ENCODE peak calls at places on chromosomes 2 and 18, in five cellular contexts. Z is pancreas, U is IMR-90, X is ovary, B is hepatocyte. D is an unnamed sample.

GRCh38 chr2:240109386-240109785 is 26.7 kb downstream of the COPS9 start:
- DNase-seq in Z (no peak), U (no peak), X (no peak), B (no peak), D (no peak)

GRCh38 chr2:45822272-45822630 is 170.8 kb downstream of the PRKCE start:
- DNase-seq in Z (peak), U (peak), X (no peak), B (peak), D (no peak)

GRCh38 chr2:164737612-164738081 is 104.0 kb downstream of the COBLL1 start:
- DNase-seq in Z (peak), U (peak), X (peak), B (peak), D (peak)

GRCh38 chr2:240916571-240917008 is 10.5 kb downstream of the CROCC2 start:
- DNase-seq in Z (peak), U (peak), X (peak), B (peak), D (peak)

GRCh38 chr2:48427552-48427951 is 102.4 kb upstream of the STON1 start:
- DNase-seq in Z (no peak), U (no peak), X (no peak), B (no peak), D (no peak)

GRCh38 chr2:51723716-51724115 is 691.8 kb upstream of the NRXN1 start:
- DNase-seq in Z (no peak), U (peak), X (no peak), B (no peak), D (peak)

GRCh38 chr2:234478121-234478858 is 18.6 kb downstream of the ARL4C start:
- DNase-seq in Z (no peak), U (peak), X (no peak), B (peak), D (no peak)

GRCh38 chr2:11004206-11004605 is 92.5 kb downstream of the KCNF1 start:
- DNase-seq in Z (no peak), U (peak), X (no peak), B (peak), D (peak)

GRCh38 chr2:237262838-237263771 is 150.9 kb downstream of the COL6A3 start:
- DNase-seq in Z (no peak), U (peak), X (no peak), B (no peak), D (peak)

GRCh38 chr2:162579986-162580385 is 236.1 kb downstream of the GCA start:
- DNase-seq in Z (no peak), U (no peak), X (no peak), B (peak), D (no peak)

GRCh38 chr18:48922801-48923730 is 27.7 kb downstream of the SMAD7 start:
- DNase-seq in Z (no peak), U (peak), X (peak), B (peak), D (peak)

GRCh38 chr18:55384551-55385275 is 203.3 kb downstream of the TCF4 start:
- DNase-seq in Z (no peak), U (peak), X (peak), B (no peak), D (peak)

GRCh38 chr18:66511810-66512209 is 92.1 kb downstream of the CDH19 start:
- DNase-seq in Z (no peak), U (no peak), X (no peak), B (no peak), D (no peak)

GRCh38 chr18:22846088-22846683 is 86.9 kb upstream of the RBBP8 start:
- DNase-seq in Z (no peak), U (peak), X (no peak), B (peak), D (peak)

GRCh38 chr2:133092571-133092970 is 422.6 kb upstream of the LYPD1 start:
- DNase-seq in Z (no peak), U (peak), X (no peak), B (no peak), D (no peak)

GRCh38 chr2:234422895-234423505 is 73.9 kb downstream of the ARL4C start:
- DNase-seq in Z (no peak), U (no peak), X (no peak), B (no peak), D (no peak)

GRCh38 chr2:237618449-237618848 is 8.9 kb upstream of the LRRFIP1 start:
- DNase-seq in Z (no peak), U (peak), X (no peak), B (no peak), D (peak)

GRCh38 chr2:226424971-226425370 is 374.6 kb downstream of the IRS1 start:
- DNase-seq in Z (no peak), U (no peak), X (no peak), B (no peak), D (no peak)

GRCh38 chr18:56238576-56238975 is 399.8 kb downstream of the TXNL1 start:
- DNase-seq in Z (no peak), U (no peak), X (no peak), B (no peak), D (peak)

GRCh38 chr2:38720613-38721241 is 30.4 kb downstream of the SRSF7 start:
- DNase-seq in Z (peak), U (peak), X (peak), B (peak), D (peak)

GRCh38 chr2:100056478-100056877 is 85.9 kb downstream of the AFF3 start:
- DNase-seq in Z (no peak), U (peak), X (no peak), B (no peak), D (no peak)

GRCh38 chr2:216108967-216109921 is at the start of gene XRCC5:
- DNase-seq in Z (peak), U (peak), X (peak), B (peak), D (peak)

GRCh38 chr2:217293607-217294006 is 433.7 kb upstream of the TNP1 start:
- DNase-seq in Z (no peak), U (peak), X (no peak), B (no peak), D (no peak)

GRCh38 chr2:17506736-17507616 is 11.3 kb downstream of the RAD51AP2 start:
- DNase-seq in Z (no peak), U (no peak), X (no peak), B (no peak), D (peak)

GRCh38 chr2:129277611-129278010 is 701.9 kb upstream of the RAB6C start:
- DNase-seq in Z (no peak), U (no peak), X (no peak), B (no peak), D (no peak)

GRCh38 chr2:69065735-69066336 is 52.9 kb downstream of the ANTXR1 start:
- DNase-seq in Z (no peak), U (no peak), X (no peak), B (no peak), D (no peak)
- H3K4me3 ChIP-seq in Z (no peak), U (no peak), X (no peak), B (no peak), D (no peak)

DNA sequence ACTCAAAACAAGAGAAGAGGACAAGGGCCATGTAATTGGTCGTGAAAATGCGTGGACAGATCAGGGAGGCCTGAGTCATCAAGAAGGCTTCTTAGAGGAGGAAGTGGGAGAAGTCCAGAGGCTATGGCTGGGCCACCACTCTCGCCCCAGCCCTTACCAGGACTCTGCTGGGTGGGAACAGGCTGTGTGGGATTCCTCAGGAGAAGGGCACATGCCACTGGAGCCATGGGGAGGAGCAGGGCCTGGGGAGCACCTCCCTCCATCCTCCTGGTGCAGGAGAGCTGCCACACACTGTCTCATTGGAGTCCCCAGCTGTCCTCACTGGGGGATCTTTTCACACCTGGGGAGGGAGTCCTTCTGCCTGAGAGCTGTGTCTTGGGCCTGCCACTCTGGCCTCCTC is 9.4 kb upstream of the RALB start:
- DNase-seq in Z (no peak), U (peak), X (no peak), B (no peak), D (peak)
- TF ChIP-seq CTCF in Z (no peak), U (no peak), X (no peak), B (no peak), D (no peak)

GRCh38 chr2:143936758-143937562 is 583.0 kb downstream of the ZEB2 start:
- DNase-seq in Z (peak), U (peak), X (peak), B (peak), D (peak)

GRCh38 chr2:143934913-143935310 is 585.0 kb downstream of the ZEB2 start:
- DNase-seq in Z (no peak), U (peak), X (no peak), B (no peak), D (no peak)

GRCh38 chr2:143939976-143940375 is 579.9 kb downstream of the ZEB2 start:
- DNase-seq in Z (no peak), U (peak), X (peak), B (no peak), D (peak)

GRCh38 chr2:143940720-143941119 is 579.2 kb downstream of the ZEB2 start:
- DNase-seq in Z (no peak), U (no peak), X (no peak), B (no peak), D (no peak)

DNA sequence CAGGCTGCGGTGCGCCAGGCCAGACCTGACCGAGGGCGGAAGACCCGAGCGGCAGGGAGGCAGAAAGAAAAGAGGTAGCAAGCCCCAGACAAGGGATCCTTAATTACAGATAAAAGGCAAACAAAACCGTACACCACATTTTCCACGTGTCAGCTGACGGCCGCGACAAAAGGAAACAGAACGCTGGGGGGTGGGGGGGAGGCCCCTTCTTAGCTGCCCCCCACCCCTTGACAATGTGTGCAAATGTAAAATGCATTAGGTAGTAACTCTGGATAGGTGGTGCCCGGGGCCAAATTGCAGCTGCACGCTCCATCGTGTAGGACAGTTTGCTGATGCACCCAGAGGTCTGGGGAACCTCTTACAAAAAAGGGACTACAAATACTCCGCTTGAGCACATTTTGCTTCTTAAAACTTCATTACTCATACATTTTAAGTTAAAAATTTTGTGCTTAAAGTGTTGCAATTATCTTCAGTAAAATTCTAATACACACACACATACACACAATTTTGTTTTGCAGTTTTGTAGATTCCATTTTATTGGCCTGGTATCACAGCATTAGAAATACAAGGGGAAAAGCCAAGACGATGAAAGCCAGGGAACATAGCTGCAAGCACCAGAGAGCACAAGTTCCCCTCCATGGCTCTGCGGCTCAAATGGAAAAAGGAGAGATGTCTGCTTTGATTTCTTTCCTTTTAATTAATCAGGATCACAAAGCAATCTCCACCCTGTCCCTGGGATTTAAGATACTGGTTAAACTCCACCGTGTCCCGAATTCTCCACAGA is 582.2 kb downstream of the ZEB2 start:
- DNase-seq in Z (no peak), U (no peak), X (peak), B (peak), D (no peak)
- H3K4me3 ChIP-seq in Z (peak), U (peak), X (peak), B (peak), D (peak)

GRCh38 chr2:118772487-118773200 is 74.8 kb downstream of the EN1 start:
- DNase-seq in Z (no peak), U (no peak), X (no peak), B (no peak), D (no peak)
- TF ChIP-seq CTCF in Z (no peak), U (no peak), X (no peak), B (no peak), D (no peak)

DNA sequence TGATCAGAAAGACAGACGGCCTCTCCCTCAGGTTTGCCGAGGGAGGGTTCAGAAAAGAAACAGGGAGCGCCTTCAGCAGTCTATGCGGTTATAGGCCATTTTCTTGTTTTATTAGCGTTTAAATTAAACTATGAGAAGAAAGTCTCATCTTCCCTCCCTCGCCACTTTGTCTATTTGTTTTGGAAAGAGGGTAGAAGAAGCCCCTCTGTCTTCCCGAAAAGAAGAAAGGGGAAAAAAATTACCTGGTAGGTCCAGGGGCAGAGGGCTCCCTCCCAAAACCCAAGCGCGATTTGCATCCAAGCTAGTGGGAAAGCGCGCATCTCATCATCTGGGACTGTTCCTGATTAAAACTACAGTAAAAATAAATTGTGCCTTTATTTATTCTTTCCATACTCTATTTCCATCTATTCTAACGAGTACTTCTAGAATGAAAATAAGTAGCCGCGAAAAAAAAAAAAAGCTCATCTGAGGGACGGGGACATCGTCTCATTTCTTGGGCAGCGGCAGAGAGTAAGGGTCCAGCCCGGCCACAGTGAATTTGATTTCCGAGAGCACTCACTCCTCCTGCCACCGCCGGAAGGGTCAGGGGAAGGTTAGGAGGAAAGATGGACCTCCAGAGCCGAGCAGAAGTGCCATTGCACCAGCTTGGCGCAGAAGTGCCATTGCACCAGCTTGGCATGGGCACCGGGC is 2.4 kb downstream of the PAX8 start:
- DNase-seq in Z (no peak), U (no peak), X (no peak), B (no peak), D (no peak)
- H3K4me3 ChIP-seq in Z (no peak), U (no peak), X (no peak), B (no peak), D (no peak)

GRCh38 chr18:21194871-21195771 is 46.9 kb upstream of the GREB1L start:
- DNase-seq in Z (no peak), U (peak), X (no peak), B (peak), D (peak)

GRCh38 chr18:21191596-21192307 is 50.3 kb upstream of the GREB1L start:
- DNase-seq in Z (no peak), U (peak), X (peak), B (peak), D (peak)

GRCh38 chr18:21187886-21188285 is 54.1 kb upstream of the GREB1L start:
- DNase-seq in Z (no peak), U (no peak), X (no peak), B (no peak), D (no peak)

GRCh38 chr18:21196426-21196825 is 45.6 kb upstream of the GREB1L start:
- DNase-seq in Z (no peak), U (no peak), X (no peak), B (no peak), D (no peak)

DNA sequence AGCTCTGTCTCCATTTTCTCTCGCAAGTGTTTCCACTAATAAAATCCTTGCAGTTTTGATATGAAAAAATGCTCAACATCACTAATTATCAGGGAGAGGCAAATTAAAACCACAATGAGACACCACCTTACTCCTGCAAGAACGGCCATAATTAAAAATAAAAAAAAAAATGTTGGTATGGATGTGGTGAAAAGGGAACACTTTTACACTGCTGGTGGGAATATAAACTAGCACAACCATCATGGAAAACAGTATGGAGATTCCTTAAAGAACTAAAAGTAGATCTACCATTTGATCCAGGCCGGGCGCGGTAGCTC is 49.8 kb upstream of the GREB1L start:
- DNase-seq in Z (no peak), U (no peak), X (no peak), B (no peak), D (no peak)
- TF ChIP-seq CTCF in Z (no peak), U (no peak), X (no peak), B (no peak), D (no peak)

GRCh38 chr2:218993345-218994315 is at the start of gene CRYBA2:
- DNase-seq in Z (no peak), U (no peak), X (no peak), B (peak), D (no peak)
- H3K4me3 ChIP-seq in Z (peak), U (peak), X (no peak), B (no peak), D (no peak)

GRCh38 chr18:10030816-10031541 is 117.2 kb downstream of the VAPA start:
- DNase-seq in Z (no peak), U (no peak), X (no peak), B (no peak), D (peak)

GRCh38 chr18:10033038-10033437 is 119.2 kb downstream of the VAPA start:
- DNase-seq in Z (peak), U (no peak), X (no peak), B (no peak), D (no peak)

GRCh38 chr18:10029711-10030110 is 115.9 kb downstream of the VAPA start:
- DNase-seq in Z (no peak), U (no peak), X (no peak), B (no peak), D (no peak)

GRCh38 chr18:10035306-10035991 is 121.6 kb downstream of the VAPA start:
- DNase-seq in Z (peak), U (no peak), X (no peak), B (peak), D (peak)

DNA sequence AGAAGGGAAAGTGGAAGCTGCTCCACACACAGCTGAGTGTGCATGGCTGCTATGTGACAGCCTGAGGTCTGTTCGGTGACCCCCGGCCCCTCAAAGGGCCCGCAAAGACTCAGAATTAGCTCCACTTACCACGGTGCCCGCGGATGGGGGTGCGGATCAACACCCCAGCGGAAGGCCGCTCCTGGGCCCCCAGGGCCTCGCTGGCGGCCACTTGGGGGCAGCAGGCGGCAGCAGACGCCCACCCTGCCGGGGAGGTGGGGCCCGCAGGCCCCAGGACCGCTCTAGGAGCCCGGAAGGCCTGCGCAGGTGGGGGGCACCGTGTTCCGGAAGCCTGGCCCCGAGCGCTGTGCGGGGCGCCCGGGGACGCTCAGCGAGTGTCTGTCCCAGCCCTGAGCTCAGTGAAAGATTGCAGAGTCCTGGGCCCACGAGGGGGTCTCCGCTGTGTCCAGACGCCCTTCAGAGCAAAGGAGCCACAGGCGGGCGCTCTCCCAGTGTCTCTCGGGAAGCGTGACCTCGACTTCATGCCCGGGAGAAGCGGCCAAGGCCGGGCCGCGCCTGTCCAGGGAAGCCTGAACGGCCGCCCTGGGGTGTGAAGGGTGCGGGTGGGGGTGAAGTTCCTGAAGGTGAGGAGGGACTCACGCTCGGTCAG is 118.6 kb downstream of the VAPA start:
- DNase-seq in Z (peak), U (no peak), X (no peak), B (no peak), D (no peak)
- TF ChIP-seq CTCF in Z (peak), U (no peak), X (peak), B (peak), D (no peak)

DNA sequence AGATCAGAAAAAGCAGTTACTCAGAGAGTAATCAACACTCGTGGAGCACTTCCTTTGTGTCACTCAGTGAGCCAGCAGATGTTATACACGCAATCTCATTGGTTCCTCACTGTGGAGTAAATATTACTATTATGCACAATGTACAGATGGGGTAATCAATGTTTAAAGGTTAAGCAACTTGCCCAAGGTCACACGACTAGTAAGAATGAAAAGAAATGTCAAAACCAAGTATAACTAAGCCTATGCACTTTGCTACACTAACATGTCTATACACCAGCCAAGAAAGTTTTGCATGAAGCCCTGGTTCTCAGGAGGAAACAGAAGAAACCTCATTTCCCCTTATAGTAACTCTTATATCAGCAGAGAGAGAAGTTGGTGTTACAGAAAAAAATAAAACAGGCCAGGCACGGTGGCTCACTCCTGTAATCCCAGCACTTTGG is 5.4 kb downstream of the METTL21A start:
- DNase-seq in Z (no peak), U (no peak), X (no peak), B (no peak), D (no peak)
- H3K4me3 ChIP-seq in Z (no peak), U (no peak), X (no peak), B (no peak), D (no peak)